ENCODE peak calls at places on chromosomes 7 and 10, in four cellular contexts. One of them, this sample, is unnamed.

GRCh38 chr7:55021951-55022617 is 3.3 kb downstream of the EGFR start:
- DNase-seq in activated naive CD4-positive, alpha-beta T cell treated with anti-CD3 and anti-CD28 coated beads, Interleukin-2, amount 50 U/mL, for 72 hours: no peak
- DNase-seq in NCI-H82: no peak
- DNase-seq in iris pigment epithelial cell: peak
- DNase-seq in this sample: no peak

GRCh38 chr7:12458520-12459131 is 55.0 kb upstream of the VWDE start:
- DNase-seq in activated naive CD4-positive, alpha-beta T cell treated with anti-CD3 and anti-CD28 coated beads, Interleukin-2, amount 50 U/mL, for 72 hours: no peak
- DNase-seq in NCI-H82: peak
- DNase-seq in iris pigment epithelial cell: peak
- DNase-seq in this sample: peak

GRCh38 chr7:142556745-142557144 is 192.5 kb upstream of the PRSS1 start:
- DNase-seq in activated naive CD4-positive, alpha-beta T cell treated with anti-CD3 and anti-CD28 coated beads, Interleukin-2, amount 50 U/mL, for 72 hours: no peak
- DNase-seq in NCI-H82: no peak
- DNase-seq in iris pigment epithelial cell: peak
- DNase-seq in this sample: no peak

GRCh38 chr7:47843291-47843690 is 105.0 kb downstream of the PKD1L1 start:
- DNase-seq in activated naive CD4-positive, alpha-beta T cell treated with anti-CD3 and anti-CD28 coated beads, Interleukin-2, amount 50 U/mL, for 72 hours: no peak
- DNase-seq in NCI-H82: no peak
- DNase-seq in iris pigment epithelial cell: no peak
- DNase-seq in this sample: no peak

GRCh38 chr7:95642173-95642572 is 45.9 kb upstream of the PDK4 start:
- DNase-seq in activated naive CD4-positive, alpha-beta T cell treated with anti-CD3 and anti-CD28 coated beads, Interleukin-2, amount 50 U/mL, for 72 hours: no peak
- DNase-seq in NCI-H82: no peak
- DNase-seq in iris pigment epithelial cell: no peak
- DNase-seq in this sample: no peak

GRCh38 chr10:89274928-89275327 is 23.4 kb upstream of the LIPA start:
- DNase-seq in activated naive CD4-positive, alpha-beta T cell treated with anti-CD3 and anti-CD28 coated beads, Interleukin-2, amount 50 U/mL, for 72 hours: no peak
- DNase-seq in NCI-H82: no peak
- DNase-seq in iris pigment epithelial cell: peak
- DNase-seq in this sample: no peak

GRCh38 chr7:5177060-5177459 is 13.0 kb upstream of the WIPI2 start:
- DNase-seq in activated naive CD4-positive, alpha-beta T cell treated with anti-CD3 and anti-CD28 coated beads, Interleukin-2, amount 50 U/mL, for 72 hours: no peak
- DNase-seq in NCI-H82: peak
- DNase-seq in iris pigment epithelial cell: peak
- DNase-seq in this sample: peak

GRCh38 chr10:99412100-99412499 is 18.3 kb downstream of the GOT1 start:
- DNase-seq in activated naive CD4-positive, alpha-beta T cell treated with anti-CD3 and anti-CD28 coated beads, Interleukin-2, amount 50 U/mL, for 72 hours: no peak
- DNase-seq in NCI-H82: no peak
- DNase-seq in iris pigment epithelial cell: no peak
- DNase-seq in this sample: no peak

GRCh38 chr7:14598978-14599377 is 303.6 kb downstream of the DGKB start:
- DNase-seq in activated naive CD4-positive, alpha-beta T cell treated with anti-CD3 and anti-CD28 coated beads, Interleukin-2, amount 50 U/mL, for 72 hours: no peak
- DNase-seq in NCI-H82: peak
- DNase-seq in iris pigment epithelial cell: peak
- DNase-seq in this sample: peak

GRCh38 chr7:99831595-99831994 is 3.8 kb downstream of the CYP3A43 start:
- DNase-seq in activated naive CD4-positive, alpha-beta T cell treated with anti-CD3 and anti-CD28 coated beads, Interleukin-2, amount 50 U/mL, for 72 hours: no peak
- DNase-seq in NCI-H82: no peak
- DNase-seq in iris pigment epithelial cell: no peak
- DNase-seq in this sample: no peak

GRCh38 chr10:131210181-131210580 is 101.3 kb downstream of the TCERG1L start:
- DNase-seq in activated naive CD4-positive, alpha-beta T cell treated with anti-CD3 and anti-CD28 coated beads, Interleukin-2, amount 50 U/mL, for 72 hours: no peak
- DNase-seq in NCI-H82: no peak
- DNase-seq in iris pigment epithelial cell: no peak
- DNase-seq in this sample: no peak

GRCh38 chr10:22612316-22612715 is 102.1 kb downstream of the PIP4K2A start:
- DNase-seq in activated naive CD4-positive, alpha-beta T cell treated with anti-CD3 and anti-CD28 coated beads, Interleukin-2, amount 50 U/mL, for 72 hours: no peak
- DNase-seq in NCI-H82: no peak
- DNase-seq in iris pigment epithelial cell: no peak
- DNase-seq in this sample: no peak

GRCh38 chr10:47246409-47247189 is 53.4 kb upstream of the GDF10 start:
- DNase-seq in activated naive CD4-positive, alpha-beta T cell treated with anti-CD3 and anti-CD28 coated beads, Interleukin-2, amount 50 U/mL, for 72 hours: no peak
- DNase-seq in NCI-H82: no peak
- DNase-seq in iris pigment epithelial cell: no peak
- DNase-seq in this sample: no peak

GRCh38 chr7:45259966-45260646 is 102.5 kb downstream of the RAMP3 start:
- DNase-seq in activated naive CD4-positive, alpha-beta T cell treated with anti-CD3 and anti-CD28 coated beads, Interleukin-2, amount 50 U/mL, for 72 hours: peak
- DNase-seq in NCI-H82: peak
- DNase-seq in iris pigment epithelial cell: peak
- DNase-seq in this sample: peak

GRCh38 chr10:33103980-33104379 is 145.9 kb upstream of the ITGB1 start:
- DNase-seq in activated naive CD4-positive, alpha-beta T cell treated with anti-CD3 and anti-CD28 coated beads, Interleukin-2, amount 50 U/mL, for 72 hours: no peak
- DNase-seq in NCI-H82: no peak
- DNase-seq in iris pigment epithelial cell: no peak
- DNase-seq in this sample: no peak

GRCh38 chr10:17454181-17454800 is at the start of gene ST8SIA6:
- DNase-seq in activated naive CD4-positive, alpha-beta T cell treated with anti-CD3 and anti-CD28 coated beads, Interleukin-2, amount 50 U/mL, for 72 hours: peak
- DNase-seq in NCI-H82: peak
- DNase-seq in iris pigment epithelial cell: peak
- DNase-seq in this sample: peak

GRCh38 chr10:22369433-22370072 is 24.3 kb downstream of the SPAG6 start:
- DNase-seq in activated naive CD4-positive, alpha-beta T cell treated with anti-CD3 and anti-CD28 coated beads, Interleukin-2, amount 50 U/mL, for 72 hours: no peak
- DNase-seq in NCI-H82: no peak
- DNase-seq in iris pigment epithelial cell: peak
- DNase-seq in this sample: no peak

GRCh38 chr10:62076872-62077271 is 175.4 kb downstream of the ARID5B start:
- DNase-seq in activated naive CD4-positive, alpha-beta T cell treated with anti-CD3 and anti-CD28 coated beads, Interleukin-2, amount 50 U/mL, for 72 hours: no peak
- DNase-seq in NCI-H82: no peak
- DNase-seq in iris pigment epithelial cell: peak
- DNase-seq in this sample: no peak

GRCh38 chr10:6601224-6601805 is 21.2 kb upstream of the PRKCQ start:
- DNase-seq in activated naive CD4-positive, alpha-beta T cell treated with anti-CD3 and anti-CD28 coated beads, Interleukin-2, amount 50 U/mL, for 72 hours: no peak
- DNase-seq in NCI-H82: peak
- DNase-seq in iris pigment epithelial cell: no peak
- DNase-seq in this sample: no peak

This sample was measured in NCI-H524.